ENCODE peak calls at places on chromosomes 1 and 21, in eight cellular contexts. H is uterus, X is H54, Q is GM23338, B is AG10803, C is LHCN-M2, V is GM12891, P is HS-27A. G is an unnamed sample.

GRCh38 chr1:210262167-210262896 is 29.7 kb downstream of the SERTAD4 start:
- DNase-seq in X (no peak), P (peak; percentile 68), V (no peak), C (no peak), Q (no peak), H (no peak), B (peak; percentile 96), G (no peak)

GRCh38 chr21:33968082-33968997 is 52.7 kb upstream of the ATP5PO start:
- DNase-seq in P (peak; percentile 64), X (peak; percentile 59), Q (peak; percentile 64), C (peak; percentile 73), B (peak; percentile 69), H (no peak), V (no peak), G (peak; percentile 77)

GRCh38 chr1:158176399-158176798 is 4.3 kb upstream of the CD1D start:
- DNase-seq in H (no peak), X (no peak), C (no peak), P (no peak), V (no peak), Q (no peak), B (no peak), G (no peak)

GRCh38 chr21:35338881-35339632 is 290.0 kb upstream of the RUNX1 start:
- DNase-seq in V (no peak), H (no peak), P (no peak), C (no peak), X (no peak), B (no peak), Q (no peak), G (no peak)

GRCh38 chr1:160925652-160926241 is 28.9 kb downstream of the ITLN2 start:
- DNase-seq in Q (peak; percentile 18), C (peak; percentile 21), P (no peak), B (no peak), V (no peak), X (no peak), H (no peak), G (no peak)

GRCh38 chr1:99672500-99673213 is 26.7 kb downstream of the PALMD start:
- DNase-seq in C (peak; percentile 76), P (no peak), B (no peak), H (no peak), Q (no peak), X (no peak), V (no peak), G (no peak)

GRCh38 chr1:182189535-182190066 is 128.1 kb upstream of the ZNF648 start:
- DNase-seq in C (no peak), V (no peak), P (no peak), B (peak; percentile 70), H (no peak), Q (no peak), X (no peak), G (no peak)

GRCh38 chr1:966603-967295 is 467 bp downstream of the PLEKHN1 start:
- DNase-seq in X (peak; percentile 86), Q (peak; percentile 77), V (peak; percentile 96), C (peak; percentile 43), H (peak; percentile 45), P (no peak), B (peak; percentile 47), G (peak; percentile 87)

GRCh38 chr1:112956503-112957132 is 622 bp upstream of the SLC16A1 start:
- DNase-seq in C (no peak), P (no peak), V (no peak), H (no peak), Q (peak; percentile 78), B (no peak), X (no peak), G (peak; percentile 90)

GRCh38 chr1:96722161-96722908 is 751 bp downstream of the PTBP2 start:
- DNase-seq in B (peak; percentile 81), H (peak; percentile 62), X (peak; percentile 38), Q (peak; percentile 64), P (peak; percentile 53), C (peak; percentile 51), V (no peak), G (peak; percentile 86)

GRCh38 chr1:54874079-54874830 is 12.7 kb downstream of the DHCR24 start:
- DNase-seq in Q (no peak), H (no peak), V (no peak), C (no peak), P (no peak), X (no peak), B (no peak), G (no peak)

GRCh38 chr1:179077396-179077795 is 4.5 kb upstream of the TOR3A start:
- DNase-seq in C (no peak), P (no peak), H (no peak), V (no peak), X (peak; percentile 45), B (peak; percentile 58), Q (no peak), G (no peak)

GRCh38 chr1:113930499-113931161 is 1.5 kb downstream of the HIPK1 start:
- DNase-seq in Q (peak; percentile 51), B (peak; percentile 72), V (no peak), H (no peak), X (peak; percentile 58), P (no peak), C (peak; percentile 64), G (peak; percentile 57)

GRCh38 chr1:170678196-170678595 is 14.3 kb downstream of the PRRX1 start:
- DNase-seq in B (peak; percentile 92), C (peak; percentile 28), Q (no peak), V (no peak), X (no peak), P (no peak), H (no peak), G (no peak)

GRCh38 chr1:81424056-81424455 is 376.7 kb upstream of the ADGRL2 start:
- DNase-seq in V (no peak), H (no peak), X (no peak), Q (no peak), C (peak; percentile 33), B (peak; percentile 35), P (no peak), G (no peak)

GRCh38 chr1:219049411-219049943 is 124.2 kb upstream of the LYPLAL1 start:
- DNase-seq in P (no peak), V (no peak), H (no peak), C (peak; percentile 41), Q (no peak), B (no peak), X (no peak), G (no peak)

GRCh38 chr21:17387030-17387617 is 125.7 kb upstream of the CXADR start:
- DNase-seq in B (peak; percentile 53), H (peak; percentile 53), P (peak; percentile 48), X (peak; percentile 33), V (peak; percentile 22), C (peak; percentile 37), Q (peak; percentile 89), G (peak; percentile 56)

GRCh38 chr1:12191242-12192032 is 24.6 kb downstream of the TNFRSF1B start:
- DNase-seq in H (no peak), Q (peak; percentile 32), V (no peak), P (no peak), B (no peak), X (no peak), C (no peak), G (no peak)

GRCh38 chr1:185653615-185654014 is 80.6 kb upstream of the HMCN1 start:
- DNase-seq in V (no peak), H (no peak), C (no peak), P (no peak), B (no peak), X (no peak), Q (no peak), G (no peak)

GRCh38 chr1:36804669-36805314 is 229.5 kb downstream of the GRIK3 start:
- DNase-seq in P (no peak), B (no peak), C (no peak), H (no peak), V (no peak), X (no peak), Q (no peak), G (no peak)

GRCh38 chr1:113399063-113399583 is 8.8 kb downstream of the MAGI3 start:
- DNase-seq in H (no peak), C (no peak), B (no peak), X (no peak), V (no peak), Q (no peak), P (no peak), G (no peak)